ENCODE peak calls at places on chromosomes 7 and 10, in seven cellular contexts. W is HepG2, X is RWPE1, V is WTC11, L is right lobe of liver, P is AG09319, D is SK-N-SH. F is an unnamed sample.

GRCh38 chr10:131579251-131580071 is 267.9 kb upstream of the TCERG1L start:
- DNase-seq in W (no peak), X (no peak), V (no peak), L (no peak), P (no peak), D (no peak), F (no peak)

GRCh38 chr7:124777268-124777667 is 11.7 kb upstream of the GPR37 start:
- DNase-seq in W (no peak), X (no peak), V (no peak), L (no peak), P (no peak), D (no peak), F (no peak)

GRCh38 chr10:50653142-50653541 is 29.4 kb upstream of the SGMS1 start:
- DNase-seq in W (no peak), X (peak; percentile 20), V (no peak), L (no peak), P (peak; percentile 10), D (peak; percentile 22), F (no peak)

GRCh38 chr7:159158888-159159405 is 14.3 kb upstream of the VIPR2 start:
- DNase-seq in W (no peak), X (no peak), V (no peak), L (no peak), P (no peak), D (peak; percentile 12), F (no peak)

GRCh38 chr10:85926136-85926535 is 440.5 kb downstream of the GRID1 start:
- DNase-seq in W (no peak), X (no peak), V (no peak), L (no peak), P (no peak), D (no peak), F (no peak)

GRCh38 chr10:31804416-31804815 is 124.2 kb downstream of the ARHGAP12 start:
- DNase-seq in W (no peak), X (no peak), V (no peak), L (no peak), P (peak; percentile 10), D (no peak), F (no peak)

GRCh38 chr7:55624813-55625212 is 52.5 kb upstream of the VOPP1 start:
- DNase-seq in W (no peak), X (no peak), V (no peak), L (no peak), P (no peak), D (no peak), F (no peak)

GRCh38 chr7:131522325-131522920 is 34.0 kb downstream of the PODXL start:
- DNase-seq in W (no peak), X (no peak), V (peak; percentile 10), L (no peak), P (no peak), D (no peak), F (peak; percentile 43)

GRCh38 chr7:69654381-69654780 is 56.1 kb downstream of the AUTS2 start:
- DNase-seq in W (no peak), X (no peak), V (no peak), L (no peak), P (no peak), D (no peak), F (no peak)

GRCh38 chr7:66267249-66267648 is 62.1 kb downstream of the TPST1 start:
- DNase-seq in W (no peak), X (no peak), V (no peak), L (no peak), P (peak; percentile 90), D (no peak), F (no peak)

GRCh38 chr7:27204851-27205322 is 5.0 kb upstream of the HOXA13 start:
- DNase-seq in W (no peak), X (no peak), V (no peak), L (peak; percentile 52), P (no peak), D (no peak), F (no peak)

GRCh38 chr7:123355576-123356195 is 155.9 kb upstream of the SLC13A1 start:
- DNase-seq in W (no peak), X (no peak), V (no peak), L (no peak), P (no peak), D (no peak), F (no peak)

GRCh38 chr7:130302649-130303048 is 9.7 kb downstream of the CPA4 start:
- DNase-seq in W (no peak), X (no peak), V (no peak), L (no peak), P (no peak), D (no peak), F (no peak)

GRCh38 chr10:77780180-77780579 is 142.6 kb upstream of the KCNMA1 start:
- DNase-seq in W (no peak), X (no peak), V (no peak), L (no peak), P (no peak), D (no peak), F (no peak)

GRCh38 chr10:58140706-58141347 is 126.9 kb downstream of the IPMK start:
- DNase-seq in W (no peak), X (no peak), V (no peak), L (no peak), P (no peak), D (no peak), F (no peak)

GRCh38 chr10:58140054-58140453 is 127.6 kb downstream of the IPMK start:
- DNase-seq in W (no peak), X (no peak), V (no peak), L (no peak), P (no peak), D (no peak), F (no peak)

GRCh38 chr10:58143944-58144343 is 123.8 kb downstream of the IPMK start:
- DNase-seq in W (no peak), X (no peak), V (no peak), L (no peak), P (no peak), D (no peak), F (no peak)
- TF ChIP-seq CTCF in W (no peak), X (no peak), V (no peak), L (no peak), P (no peak), D (no peak), F (no peak)

GRCh38 chr10:133097418-133097817 is 9.7 kb downstream of the ADGRA1 start:
- DNase-seq in W (no peak), X (no peak), V (no peak), L (no peak), P (no peak), D (no peak), F (no peak)

GRCh38 chr10:133095586-133095985 is 7.9 kb downstream of the ADGRA1 start:
- DNase-seq in W (no peak), X (no peak), V (no peak), L (no peak), P (no peak), D (no peak), F (no peak)

GRCh38 chr10:133097961-133098360 is 10.2 kb downstream of the ADGRA1 start:
- DNase-seq in W (no peak), X (no peak), V (no peak), L (no peak), P (no peak), D (no peak), F (no peak)

GRCh38 chr10:133098426-133099124 is 10.9 kb downstream of the ADGRA1 start:
- DNase-seq in W (no peak), X (no peak), V (peak; percentile 57), L (no peak), P (no peak), D (no peak), F (no peak)

DNA sequence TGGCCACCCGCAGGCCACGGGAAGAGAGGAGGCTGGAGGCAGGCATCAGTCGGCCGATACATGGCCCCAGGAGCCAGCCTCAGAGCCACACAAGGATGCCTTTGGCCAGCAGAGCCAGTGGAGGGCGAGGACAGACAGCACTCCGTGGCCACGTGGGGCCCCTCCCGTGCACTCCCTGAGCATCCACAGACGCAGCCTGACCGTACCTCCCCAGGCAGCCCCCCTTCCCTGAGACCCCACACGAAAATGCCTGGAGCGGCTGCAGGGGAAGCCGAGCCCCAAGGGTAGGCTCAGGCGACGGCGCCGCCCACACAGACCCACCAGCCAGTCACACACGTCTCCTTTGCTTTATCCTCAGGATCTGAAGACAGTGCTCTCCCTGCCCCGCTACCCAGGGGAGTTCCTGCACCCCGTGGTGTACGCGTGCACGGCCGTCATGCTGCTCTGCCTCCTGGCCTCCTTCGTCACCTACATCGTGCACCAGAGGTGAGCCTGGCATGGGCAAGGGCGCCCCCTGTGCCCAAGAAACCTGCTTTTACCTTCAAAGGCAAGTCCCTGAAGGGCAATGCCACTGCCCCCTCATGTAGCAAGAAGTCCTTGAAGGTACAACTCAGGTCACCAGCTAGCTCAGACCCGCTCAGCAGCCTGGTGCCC is 9.0 kb downstream of the ADGRA1 start:
- DNase-seq in W (no peak), X (no peak), V (peak; percentile 44), L (no peak), P (no peak), D (peak; percentile 52), F (no peak)
- TF ChIP-seq CTCF in W (no peak), X (no peak), V (no peak), L (no peak), P (no peak), D (no peak), F (no peak)

DNA sequence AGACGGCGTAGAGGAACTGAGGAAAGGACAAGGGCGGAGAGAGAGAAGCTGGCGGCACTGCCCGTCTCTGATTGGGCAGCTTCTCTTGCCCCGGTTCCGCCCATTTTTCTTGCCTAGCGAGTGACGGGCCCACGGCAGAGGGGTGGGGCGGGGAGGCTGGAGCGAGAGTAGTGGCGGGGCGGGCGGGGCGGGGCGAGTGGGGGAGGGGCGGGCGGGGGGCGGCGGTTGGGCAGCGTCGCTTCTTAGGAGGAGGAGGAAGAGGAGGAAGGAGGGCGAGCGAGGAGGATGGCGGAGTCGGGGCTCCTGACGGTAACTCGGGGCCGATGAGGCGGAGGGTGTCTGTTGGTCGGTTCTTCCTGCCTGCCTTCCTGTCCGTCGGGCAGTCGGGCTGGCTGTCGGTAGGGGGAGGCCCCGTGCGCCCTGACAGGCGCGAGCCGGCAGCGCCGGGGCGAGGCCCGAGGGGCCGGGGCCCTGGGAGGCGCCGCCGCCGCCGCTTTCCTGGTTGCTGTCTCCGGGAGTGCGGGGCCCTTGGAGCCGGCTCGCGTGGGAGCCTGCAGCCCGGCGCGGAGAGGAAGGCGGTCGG is at the start of gene SHOC2:
- DNase-seq in W (no peak), X (peak; percentile 79), V (peak; percentile 99), L (peak; percentile 100), P (no peak), D (peak; percentile 93), F (no peak)
- TF ChIP-seq CTCF in W (peak; percentile 27), X (no peak), V (no peak), L (no peak), P (peak; percentile 27), D (no peak), F (peak; percentile 29)

DNA sequence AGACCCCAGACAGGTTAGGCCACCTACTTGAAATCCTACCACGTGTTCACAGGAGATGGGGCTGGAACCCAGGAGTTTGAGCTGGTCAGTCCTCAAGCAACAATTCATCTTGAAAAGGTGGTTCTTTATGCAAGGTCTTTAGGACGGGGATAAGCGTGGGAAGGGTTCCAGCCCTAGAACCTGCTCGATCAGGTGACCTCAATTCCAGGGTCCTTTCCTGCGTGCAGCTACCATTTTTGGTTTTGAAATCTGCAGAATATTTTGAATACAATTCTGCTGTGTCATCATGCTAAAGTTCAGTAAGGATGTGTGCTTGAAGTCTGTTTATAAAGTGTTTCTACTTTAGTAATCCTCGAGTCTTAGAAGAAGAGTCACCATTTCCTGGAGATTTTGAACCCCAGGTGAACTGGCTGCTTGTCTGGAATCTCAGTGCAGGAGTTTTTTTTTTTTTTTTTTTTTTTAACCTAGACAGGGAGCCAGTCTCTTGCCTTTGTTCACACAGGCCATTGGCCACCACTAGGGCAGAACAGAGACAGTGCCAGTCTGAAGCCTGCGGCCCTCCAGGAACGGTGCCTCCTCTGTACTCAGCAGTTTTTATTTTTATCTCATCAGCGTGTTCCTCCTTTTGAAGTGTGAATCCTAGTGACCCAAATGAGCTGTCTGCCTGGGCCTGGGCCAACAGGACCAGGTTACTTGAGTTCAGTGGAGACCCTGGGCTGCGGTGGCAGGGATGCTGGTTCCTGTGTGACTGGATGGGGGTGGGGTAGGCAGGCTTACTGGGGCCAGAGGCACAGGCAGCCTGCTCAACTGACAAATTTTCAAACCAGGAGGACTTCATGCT is 54.6 kb downstream of the EEPD1 start:
- DNase-seq in W (peak; percentile 39), X (peak; percentile 44), V (no peak), L (peak; percentile 75), P (no peak), D (peak; percentile 60), F (no peak)
- TF ChIP-seq CTCF in W (no peak), X (no peak), V (no peak), L (no peak), P (no peak), D (peak; percentile 29), F (no peak)

F was measured in GM13977.